ENCODE peak calls at places on chromosomes 3 and 15, in ten cellular contexts. P is pons; L is aorta; C is A172; H is activated naive CD4-positive, alpha-beta T cell; D is EL; N is brain pericyte; J is HTR-8/SVneo; S is hepatocyte; O is KBM-7. A is an unnamed sample.
A peak's percentile ranks its signal among the peaks of the same experiment; 100 is the strongest.

GRCh38 chr3:57518276-57518914 is 25.7 kb downstream of the DNAH12 start:
- DNase-seq in N (no peak), J (peak; percentile 36), C (peak; percentile 63), O (peak; percentile 21), L (no peak), H (no peak), D (peak; percentile 70), S (no peak), P (no peak), A (no peak)

GRCh38 chr15:32994810-32995424 is 199.6 kb downstream of the FMN1 start:
- DNase-seq in H (no peak), C (peak; percentile 26), P (peak; percentile 54), L (no peak), N (no peak), J (peak; percentile 8), D (peak; percentile 58), S (peak; percentile 30), O (peak; percentile 51), A (peak; percentile 7)

GRCh38 chr15:101207867-101208288 is 44.0 kb downstream of the CHSY1 start:
- DNase-seq in J (no peak), H (no peak), P (peak; percentile 68), D (peak; percentile 33), C (no peak), L (no peak), S (no peak), N (no peak), O (no peak), A (no peak)

GRCh38 chr3:108552267-108553159 is 36.7 kb downstream of the CIP2A start:
- DNase-seq in L (no peak), H (no peak), C (peak; percentile 47), D (peak; percentile 38), O (peak; percentile 58), P (peak; percentile 76), J (no peak), N (no peak), S (peak; percentile 64), A (peak; percentile 35)

GRCh38 chr3:81307221-81307620 is 454.2 kb downstream of the GBE1 start:
- DNase-seq in L (no peak), H (no peak), S (no peak), P (no peak), C (no peak), D (no peak), O (no peak), N (no peak), J (no peak), A (no peak)

GRCh38 chr3:71010731-71011455 is 572.6 kb downstream of the FOXP1 start:
- DNase-seq in O (peak; percentile 15), L (no peak), C (no peak), D (no peak), P (no peak), N (no peak), J (no peak), S (no peak), H (peak; percentile 27), A (no peak)

GRCh38 chr3:47669026-47669749 is 90.5 kb upstream of the CSPG5 start:
- DNase-seq in S (no peak), H (no peak), C (peak; percentile 26), J (no peak), D (peak; percentile 36), P (no peak), O (no peak), N (no peak), L (no peak), A (no peak)

GRCh38 chr3:146241523-146242240 is 9.2 kb downstream of the PLSCR4 start:
- DNase-seq in L (peak; percentile 78), P (no peak), S (no peak), N (no peak), H (no peak), J (no peak), O (no peak), C (peak; percentile 11), D (no peak), A (no peak)

GRCh38 chr15:89435346-89435745 is 61.0 kb downstream of the RHCG start:
- DNase-seq in S (no peak), H (no peak), C (no peak), J (no peak), L (no peak), O (no peak), P (no peak), N (no peak), D (no peak), A (no peak)

GRCh38 chr15:60358935-60359672 is 38.7 kb downstream of the ANXA2 start:
- DNase-seq in S (no peak), H (no peak), P (peak; percentile 31), D (peak; percentile 57), C (peak; percentile 73), L (no peak), O (no peak), N (no peak), J (no peak), A (no peak)

GRCh38 chr15:85773916-85774315 is 20.8 kb downstream of the KLHL25 start:
- DNase-seq in D (no peak), L (no peak), H (no peak), J (no peak), P (no peak), C (no peak), N (no peak), O (no peak), S (no peak), A (no peak)

GRCh38 chr15:83710452-83710851 is 56.5 kb downstream of the ADAMTSL3 start:
- DNase-seq in O (no peak), S (no peak), L (no peak), C (no peak), H (no peak), N (no peak), J (no peak), P (no peak), D (no peak), A (no peak)

GRCh38 chr3:114450008-114450596 is 156.3 kb downstream of the TIGIT start:
- DNase-seq in C (peak; percentile 59), P (no peak), D (no peak), O (no peak), L (no peak), J (no peak), S (no peak), H (no peak), N (no peak), A (no peak)

GRCh38 chr3:100865442-100865841 is 127.8 kb downstream of the ABI3BP start:
- DNase-seq in J (no peak), H (no peak), L (no peak), O (no peak), D (no peak), S (no peak), C (no peak), N (peak; percentile 8), P (no peak), A (no peak)

GRCh38 chr3:113304856-113305540 is 93.6 kb downstream of the BOC start:
- DNase-seq in O (no peak), S (no peak), H (no peak), D (peak; percentile 4), C (no peak), L (no peak), J (no peak), P (no peak), N (no peak), A (no peak)

GRCh38 chr3:42960282-42960681 is 18.8 kb upstream of the GASK1A start:
- DNase-seq in C (peak; percentile 26), O (no peak), D (no peak), P (no peak), S (peak; percentile 20), L (no peak), N (no peak), J (no peak), H (no peak), A (no peak)

GRCh38 chr15:66617137-66618090 is 51.6 kb upstream of the LCTL start:
- DNase-seq in N (no peak), L (peak; percentile 92), S (peak; percentile 73), D (peak; percentile 67), J (no peak), P (peak; percentile 81), H (no peak), O (peak; percentile 96), C (peak; percentile 84), A (peak; percentile 36)

GRCh38 chr15:66654718-66655375 is 47.2 kb upstream of the SMAD6 start:
- DNase-seq in O (no peak), N (no peak), J (no peak), S (peak; percentile 55), H (no peak), P (no peak), D (no peak), C (no peak), L (peak; percentile 79), A (no peak)

GRCh38 chr3:11847607-11848006 is 922 bp upstream of the TAMM41 start:
- DNase-seq in C (no peak), S (no peak), O (no peak), N (no peak), L (no peak), D (no peak), H (no peak), P (peak; percentile 10), J (no peak), A (peak; percentile 8)

GRCh38 chr3:132777171-132777570 is 55.0 kb upstream of the NPHP3 start:
- DNase-seq in J (no peak), N (no peak), L (no peak), C (no peak), S (no peak), D (no peak), H (no peak), O (no peak), P (no peak), A (no peak)

GRCh38 chr15:39565851-39566250 is 15.0 kb upstream of the THBS1 start:
- DNase-seq in P (no peak), L (no peak), O (no peak), D (no peak), J (no peak), S (no peak), N (no peak), C (no peak), H (no peak), A (no peak)

GRCh38 chr3:40736943-40737342 is 212.2 kb downstream of the ZNF621 start:
- DNase-seq in J (no peak), D (no peak), L (no peak), N (no peak), P (no peak), H (no peak), C (no peak), S (no peak), O (no peak), A (no peak)

GRCh38 chr3:79038057-79038456 is 729.7 kb downstream of the ROBO1 start:
- DNase-seq in C (no peak), S (no peak), L (no peak), H (no peak), O (no peak), N (no peak), D (no peak), P (no peak), J (no peak), A (no peak)

GRCh38 chr3:187822402-187822801 is 77.1 kb upstream of the BCL6 start:
- DNase-seq in S (no peak), C (no peak), D (no peak), P (no peak), L (no peak), H (no peak), N (no peak), O (no peak), J (no peak), A (no peak)

GRCh38 chr3:45978348-45978747 is 17.3 kb downstream of the FYCO1 start:
- DNase-seq in O (no peak), D (no peak), H (no peak), L (no peak), C (no peak), S (peak; percentile 35), P (no peak), N (no peak), J (no peak), A (no peak)

GRCh38 chr3:156818890-156819289 is 7.3 kb upstream of the LEKR1 start:
- DNase-seq in L (no peak), D (peak; percentile 88), H (no peak), S (peak; percentile 34), P (no peak), N (no peak), J (peak; percentile 70), C (no peak), O (peak; percentile 32), A (no peak)

GRCh38 chr3:102102394-102102793 is 253.1 kb downstream of the NFKBIZ start:
- DNase-seq in O (no peak), J (no peak), N (no peak), D (no peak), P (no peak), C (no peak), S (no peak), L (no peak), H (no peak), A (no peak)

GRCh38 chr15:85339976-85340665 is 40.3 kb upstream of the AKAP13 start:
- DNase-seq in C (no peak), P (no peak), D (peak; percentile 36), H (no peak), S (no peak), O (no peak), L (no peak), N (no peak), J (no peak), A (no peak)